ENCODE peak calls at places on chromosomes 2 and 18, in four cellular contexts. U, Z, S and W are unnamed samples.
A peak's percentile ranks its signal among the peaks of the same experiment; 100 is the strongest.

GRCh38 chr18:74610216-74610615 is 12.5 kb downstream of the ZNF407 start:
- DNase-seq in S (no peak), Z (peak; percentile 17), U (no peak), W (no peak)

GRCh38 chr2:216316743-216317142 is 55.5 kb downstream of the MARCHF4 start:
- DNase-seq in U (no peak), S (no peak), Z (no peak), W (no peak)

GRCh38 chr2:20091305-20091991 is 40.0 kb upstream of the LAPTM4A start:
- DNase-seq in Z (no peak), S (peak; percentile 75), U (no peak), W (peak; percentile 71)

GRCh38 chr2:101200714-101201113 is 49.5 kb upstream of the TBC1D8 start:
- DNase-seq in U (peak; percentile 27), S (no peak), Z (no peak), W (no peak)

GRCh38 chr2:1132328-1132964 is 181.8 kb downstream of the SNTG2 start:
- DNase-seq in Z (no peak), U (no peak), S (no peak), W (no peak)

GRCh38 chr2:108945969-108946368 is 43.1 kb downstream of the EDAR start:
- DNase-seq in U (no peak), S (no peak), Z (no peak), W (no peak)

GRCh38 chr2:7929276-7929675 is 752.6 kb upstream of the ID2 start:
- DNase-seq in S (no peak), U (no peak), Z (no peak), W (no peak)

GRCh38 chr2:98514879-98515570 is 70.4 kb downstream of the INPP4A start:
- DNase-seq in S (no peak), U (no peak), Z (peak; percentile 29), W (no peak)

GRCh38 chr2:3870222-3870621 is 166.8 kb downstream of the DCDC2C start:
- DNase-seq in U (no peak), Z (no peak), S (no peak), W (no peak)

GRCh38 chr2:230942920-230943896 is 18.2 kb upstream of the GPR55 start:
- DNase-seq in S (no peak), Z (peak; percentile 97), U (no peak), W (no peak)

GRCh38 chr2:27663160-27663462 is 303 bp downstream of the SUPT7L start:
- DNase-seq in S (no peak), U (no peak), Z (no peak), W (no peak)

GRCh38 chr2:1817256-1818127 is 73.2 kb upstream of the PXDN start:
- DNase-seq in Z (peak; percentile 29), U (peak; percentile 8), S (peak; percentile 96), W (peak; percentile 95)

GRCh38 chr2:241768850-241769249 is 7.8 kb upstream of the GAL3ST2 start:
- DNase-seq in Z (no peak), U (no peak), S (no peak), W (no peak)

GRCh38 chr2:107553534-107553933 is 273.2 kb upstream of the RGPD4 start:
- DNase-seq in Z (no peak), S (no peak), U (no peak), W (no peak)

GRCh38 chr2:127398239-127398590 is 10.4 kb upstream of the MAP3K2 start:
- DNase-seq in S (peak; percentile 74), Z (peak; percentile 64), U (peak; percentile 81), W (peak; percentile 95)

GRCh38 chr2:35220471-35220870 is 1135.1 kb upstream of the CRIM1 start:
- DNase-seq in Z (no peak), U (no peak), S (no peak), W (no peak)

GRCh38 chr18:78727877-78728276 is 251.7 kb upstream of the SALL3 start:
- DNase-seq in S (peak; percentile 0), U (no peak), Z (no peak), W (no peak)

GRCh38 chr2:182589121-182589520 is 126.9 kb upstream of the DNAJC10 start:
- DNase-seq in Z (no peak), S (no peak), U (no peak), W (no peak)